ENCODE peak calls at places on chromosomes 2 and 18, in five cellular contexts. K is transverse colon; S is suprapubic skin; R is CD4-positive, alpha-beta memory T cell; Q is heart right ventricle. P is an unnamed sample.

GRCh38 chr2:130845507-130846085 is 8.9 kb downstream of the ARHGEF4 start:
- DNase-seq in K (no peak), S (no peak), R (no peak), Q (no peak), P (no peak)

GRCh38 chr2:104863585-104864279 is 9.8 kb downstream of the POU3F3 start:
- DNase-seq in K (no peak), S (no peak), R (no peak), Q (no peak), P (no peak)

GRCh38 chr2:240506406-240507059 is 51.3 kb downstream of the ANKMY1 start:
- DNase-seq in K (no peak), S (peak; percentile 61), R (no peak), Q (no peak), P (no peak)

GRCh38 chr18:48534364-48534763 is 4.5 kb upstream of the CTIF start:
- DNase-seq in K (no peak), S (no peak), R (no peak), Q (no peak), P (no peak)

GRCh38 chr2:86249843-86250402 is 50.7 kb downstream of the MRPL35 start:
- DNase-seq in K (peak; percentile 54), S (no peak), R (no peak), Q (no peak), P (no peak)

GRCh38 chr18:21452808-21453511 is 147.5 kb downstream of the ESCO1 start:
- DNase-seq in K (no peak), S (no peak), R (no peak), Q (no peak), P (no peak)

GRCh38 chr2:239599299-239599698 is 198.5 kb upstream of the HDAC4 start:
- DNase-seq in K (no peak), S (peak; percentile 34), R (no peak), Q (no peak), P (no peak)

GRCh38 chr2:171574149-171574795 is 52.0 kb downstream of the CYBRD1 start:
- DNase-seq in K (peak; percentile 83), S (peak; percentile 90), R (peak; percentile 75), Q (peak; percentile 72), P (peak; percentile 57)

GRCh38 chr2:88296209-88296608 is 126.1 kb downstream of the THNSL2 start:
- DNase-seq in K (no peak), S (no peak), R (no peak), Q (no peak), P (no peak)

GRCh38 chr2:673615-674318 is 3.4 kb downstream of the TMEM18 start:
- DNase-seq in K (no peak), S (no peak), R (no peak), Q (no peak), P (no peak)

GRCh38 chr2:218311908-218312756 is 19.8 kb upstream of the TMBIM1 start:
- DNase-seq in K (peak; percentile 33), S (no peak), R (no peak), Q (no peak), P (no peak)

GRCh38 chr18:45688834-45689233 is 35.1 kb upstream of the SLC14A1 start:
- DNase-seq in K (peak; percentile 44), S (no peak), R (peak; percentile 41), Q (no peak), P (no peak)

GRCh38 chr2:57701391-57701791 is 345.2 kb upstream of the VRK2 start:
- DNase-seq in K (no peak), S (no peak), R (no peak), Q (no peak), P (no peak)

GRCh38 chr18:50158866-50159653 is 35.9 kb downstream of the MYO5B start:
- DNase-seq in K (peak; percentile 33), S (no peak), R (no peak), Q (no peak), P (no peak)

GRCh38 chr2:161373939-161374338 is 42.2 kb upstream of the TBR1 start:
- DNase-seq in K (no peak), S (no peak), R (no peak), Q (no peak), P (no peak)

GRCh38 chr2:132424526-132425121 is 8.0 kb downstream of the GPR39 start:
- DNase-seq in K (no peak), S (no peak), R (no peak), Q (no peak), P (no peak)

GRCh38 chr2:9178905-9179571 is 27.6 kb upstream of the ASAP2 start:
- DNase-seq in K (peak; percentile 76), S (no peak), R (no peak), Q (peak; percentile 49), P (no peak)

DNA sequence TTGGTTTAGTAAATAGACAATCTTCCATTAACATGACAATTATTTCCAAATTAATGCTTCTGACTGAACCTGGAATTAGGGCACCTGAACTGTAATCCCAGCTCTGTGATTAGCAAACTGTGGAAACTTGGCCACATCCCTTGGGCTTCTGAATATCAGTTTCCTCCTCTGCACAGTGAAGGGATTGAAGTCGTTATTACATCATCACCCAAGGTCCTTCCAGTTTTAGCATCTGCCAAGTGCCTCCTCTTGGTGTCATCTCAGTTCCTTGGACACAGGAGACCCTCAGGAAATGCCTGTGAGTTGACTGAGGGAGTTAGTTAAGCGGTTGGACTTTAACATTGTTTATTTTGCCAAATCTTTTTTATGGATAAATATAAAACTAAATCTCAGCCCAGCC is 64.8 kb downstream of the MOGAT1 start:
- DNase-seq in K (no peak), S (no peak), R (no peak), Q (peak; percentile 33), P (no peak)
- H3K27ac ChIP-seq in K (no peak overlapping the region), S (no peak overlapping the region), R (no peak overlapping the region), Q (no peak overlapping the region), P (no peak overlapping the region)

DNA sequence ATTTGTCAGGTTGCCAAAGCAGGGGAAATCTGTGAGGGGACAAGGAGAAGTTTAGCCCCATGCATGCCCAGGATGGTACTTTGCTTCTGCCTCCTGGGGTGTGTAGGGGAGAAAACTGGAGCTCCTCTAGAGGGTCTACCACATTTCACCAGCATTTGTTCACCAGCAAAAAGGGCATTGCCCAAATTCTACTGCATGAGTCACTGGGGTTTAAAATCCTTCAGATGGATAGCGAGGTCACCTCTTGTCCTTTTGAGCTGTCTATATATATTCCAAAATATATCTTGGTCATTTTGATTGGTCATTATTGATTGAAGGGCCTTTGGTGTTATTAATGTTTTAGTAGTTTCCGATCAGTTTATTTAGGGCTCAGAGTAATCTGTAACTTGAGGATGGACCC is 18.7 kb downstream of the FHOD3 start:
- DNase-seq in K (no peak), S (no peak), R (no peak), Q (no peak), P (no peak)
- H3K4me1 ChIP-seq in K (no peaks in the 10 kb centered on the region), S (no peaks in the 10 kb centered on the region), R (no peaks in the 10 kb centered on the region), Q (peaks cover 22% of the 10 kb centered on the region), P (no peaks in the 10 kb centered on the region)

GRCh38 chr18:77132369-77133050 is at the start of gene MBP:
- DNase-seq in K (peak; percentile 92), S (no peak), R (peak; percentile 70), Q (peak; percentile 50), P (peak; percentile 49)
- H3K27me3 ChIP-seq in K (no peaks in the 10 kb centered on the region), S (no peaks in the 10 kb centered on the region), R (no peaks in the 10 kb centered on the region), Q (peaks cover 12% of the 10 kb centered on the region), P (no peaks in the 10 kb centered on the region)

GRCh38 chr18:59910967-59911366 is 11.2 kb downstream of the PMAIP1 start:
- DNase-seq in K (no peak), S (no peak), R (no peak), Q (no peak), P (no peak)
- H3K27ac ChIP-seq in K (no peak overlapping the region), S (no peak overlapping the region), R (no peak overlapping the region), Q (peak overlapping the region; percentile 49), P (no peak overlapping the region)

P was measured in effector memory CD4-positive, alpha-beta T cell.